ENCODE peak calls at places on chromosome 21, in six cellular contexts. M, Y, V, F, H and S are unnamed samples. For H3K27me3, the result is how much of the 10 kb centered on the place peaks cover.

GRCh38 chr21:25809013-25809412 is 74.2 kb downstream of the GABPA start:
- DNase-seq in M (no peak), Y (peak), V (no peak), F (no peak), H (no peak), S (peak)

GRCh38 chr21:35113064-35113463 is 64.0 kb upstream of the RUNX1 start:
- DNase-seq in M (no peak), Y (peak), V (peak), F (no peak), H (no peak), S (peak)

GRCh38 chr21:35044128-35044527 is 5.0 kb downstream of the RUNX1 start:
- DNase-seq in M (no peak), Y (no peak), V (no peak), F (no peak), H (no peak), S (no peak)

GRCh38 chr21:16422702-16423101 is 692.9 kb downstream of the USP25 start:
- DNase-seq in M (no peak), Y (no peak), V (no peak), F (peak), H (no peak), S (peak)

GRCh38 chr21:30206551-30207251 is 9.2 kb downstream of the CLDN8 start:
- DNase-seq in M (no peak), Y (peak), V (peak), F (peak), H (no peak), S (peak)

GRCh38 chr21:31397939-31398338 is 53.9 kb upstream of the TIAM1 start:
- DNase-seq in M (no peak), Y (no peak), V (no peak), F (no peak), H (peak), S (peak)

GRCh38 chr21:36113647-36114428 is 21.0 kb upstream of the CBR3 start:
- DNase-seq in M (no peak), Y (no peak), V (no peak), F (no peak), H (peak), S (no peak)

GRCh38 chr21:34520769-34521508 is 8.9 kb upstream of the KCNE1 start:
- DNase-seq in M (no peak), Y (no peak), V (no peak), F (no peak), H (no peak), S (no peak)

GRCh38 chr21:17451364-17451869 is 61.4 kb upstream of the CXADR start:
- DNase-seq in M (no peak), Y (peak), V (peak), F (peak), H (no peak), S (peak)

GRCh38 chr21:18986197-18986596 is 582.6 kb upstream of the TMPRSS15 start:
- DNase-seq in M (no peak), Y (no peak), V (no peak), F (no peak), H (no peak), S (no peak)

GRCh38 chr21:18801468-18801867 is 397.9 kb upstream of the TMPRSS15 start:
- DNase-seq in M (no peak), Y (no peak), V (peak), F (peak), H (no peak), S (no peak)

GRCh38 chr21:35963920-35964451 is 96.3 kb downstream of the SETD4 start:
- DNase-seq in M (no peak), Y (no peak), V (no peak), F (peak), H (no peak), S (no peak)

GRCh38 chr21:42040411-42041180 is 30.4 kb upstream of the ZBTB21 start:
- DNase-seq in M (peak), Y (peak), V (peak), F (peak), H (no peak), S (peak)

GRCh38 chr21:15775981-15776380 is 46.2 kb downstream of the USP25 start:
- DNase-seq in M (no peak), Y (peak), V (peak), F (peak), H (no peak), S (peak)

GRCh38 chr21:46052703-46053651 is 44.9 kb upstream of the COL6A2 start:
- DNase-seq in M (no peak), Y (peak), V (peak), F (peak), H (no peak), S (peak)

GRCh38 chr21:24225432-24225831 is 1381.8 kb downstream of the MRPL39 start:
- DNase-seq in M (no peak), Y (no peak), V (no peak), F (no peak), H (no peak), S (peak)

GRCh38 chr21:15744926-15745325 is 15.1 kb downstream of the USP25 start:
- DNase-seq in M (no peak), Y (no peak), V (no peak), F (no peak), H (no peak), S (no peak)

GRCh38 chr21:36310016-36310415 is 10.0 kb upstream of the MORC3 start:
- DNase-seq in M (no peak), Y (no peak), V (no peak), F (no peak), H (no peak), S (no peak)

GRCh38 chr21:46096997-46097825 is 701 bp upstream of the COL6A2 start:
- DNase-seq in M (peak), Y (no peak), V (no peak), F (no peak), H (no peak), S (no peak)

GRCh38 chr21:36125513-36126121 is 9.3 kb upstream of the CBR3 start:
- DNase-seq in M (peak), Y (peak), V (peak), F (peak), H (peak), S (no peak)

GRCh38 chr21:26112979-26113378 is 57.6 kb downstream of the APP start:
- DNase-seq in M (no peak), Y (no peak), V (no peak), F (no peak), H (no peak), S (no peak)

GRCh38 chr21:46662367-46662654 is 26.8 kb downstream of the PRMT2 start:
- DNase-seq in M (no peak), Y (no peak), V (no peak), F (no peak), H (no peak), S (no peak)

GRCh38 chr21:20013851-20014250 is 984.4 kb upstream of the NCAM2 start:
- DNase-seq in M (no peak), Y (no peak), V (no peak), F (no peak), H (no peak), S (no peak)

GRCh38 chr21:27569091-27569490 is 602.2 kb upstream of the ADAMTS5 start:
- DNase-seq in M (no peak), Y (no peak), V (no peak), F (no peak), H (no peak), S (peak)

GRCh38 chr21:34960672-34961071 is 88.4 kb downstream of the RUNX1 start:
- DNase-seq in M (no peak), Y (no peak), V (no peak), F (no peak), H (no peak), S (no peak)

GRCh38 chr21:35048706-35049617 is at the start of gene RUNX1:
- DNase-seq in M (peak), Y (peak), V (peak), F (peak), H (peak), S (no peak)

GRCh38 chr21:26409735-26410134 is 163.4 kb downstream of the CYYR1 start:
- DNase-seq in M (no peak), Y (no peak), V (no peak), F (no peak), H (no peak), S (no peak)

GRCh38 chr21:16535100-16535418 is 805.3 kb downstream of the USP25 start:
- DNase-seq in M (peak), Y (peak), V (no peak), F (peak), H (no peak), S (peak)

GRCh38 chr21:16438761-16439160 is 709.0 kb downstream of the USP25 start:
- DNase-seq in M (no peak), Y (no peak), V (no peak), F (no peak), H (no peak), S (no peak)

GRCh38 chr21:23111070-23111605 is 2112.9 kb downstream of the NCAM2 start:
- DNase-seq in M (no peak), Y (no peak), V (no peak), F (no peak), H (no peak), S (no peak)

GRCh38 chr21:46180778-46181391 is 3.4 kb downstream of the SPATC1L start:
- DNase-seq in M (no peak), Y (no peak), V (no peak), F (no peak), H (no peak), S (no peak)

GRCh38 chr21:45858180-45858579 is 123.4 kb upstream of the COL6A1 start:
- DNase-seq in M (no peak), Y (no peak), V (no peak), F (no peak), H (no peak), S (no peak)

GRCh38 chr21:44263221-44263671 is 1.5 kb upstream of the DNMT3L start:
- DNase-seq in M (no peak), Y (no peak), V (no peak), F (no peak), H (no peak), S (no peak)

GRCh38 chr21:44263768-44264167 is 2.1 kb upstream of the DNMT3L start:
- DNase-seq in M (no peak), Y (no peak), V (no peak), F (no peak), H (no peak), S (no peak)

GRCh38 chr21:44271558-44271957 is 9.9 kb upstream of the DNMT3L start:
- DNase-seq in M (no peak), Y (no peak), V (no peak), F (no peak), H (no peak), S (no peak)

GRCh38 chr21:44265734-44266270 is 4.1 kb upstream of the DNMT3L start:
- DNase-seq in M (no peak), Y (no peak), V (no peak), F (no peak), H (no peak), S (no peak)

GRCh38 chr21:44267655-44268142 is 6.0 kb upstream of the DNMT3L start:
- DNase-seq in M (no peak), Y (no peak), V (no peak), F (no peak), H (no peak), S (no peak)
- TF ChIP-seq CTCF in M (peak), Y (no peak), V (no peak), F (no peak), H (peak), S (peak)

GRCh38 chr21:38524168-38525153 is 26.2 kb upstream of the ERG start:
- DNase-seq in M (no peak), Y (no peak), V (no peak), F (no peak), H (no peak), S (no peak)
- H3K27ac ChIP-seq in M (no peak), Y (no peak), V (no peak), F (no peak), H (no peak), S (no peak)

DNA sequence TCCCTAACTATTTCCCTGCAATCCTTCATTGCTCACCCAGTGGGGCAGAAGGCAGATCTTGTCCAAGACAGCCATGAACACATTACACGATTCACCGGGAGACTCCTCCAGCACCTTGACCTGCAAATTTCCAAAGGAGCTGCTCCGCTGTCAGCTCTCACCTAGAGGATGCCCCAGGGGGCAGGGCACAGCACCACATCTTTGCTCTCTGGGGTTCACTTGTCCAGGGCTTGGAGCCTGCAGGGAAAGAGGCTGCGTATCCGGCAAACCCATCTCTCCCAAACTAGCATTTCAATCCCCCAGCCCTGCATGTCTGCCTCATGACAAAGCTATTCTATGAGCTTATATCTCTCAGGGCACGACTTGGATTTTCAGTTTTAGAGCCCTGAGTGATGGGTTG is 35.1 kb upstream of the OLIG2 start:
- DNase-seq in M (no peak), Y (no peak), V (no peak), F (no peak), H (no peak), S (no peak)
- H3K27me3 ChIP-seq in M (under half), Y (under half), V (under half), F (under half), H (under half), S (under half)

DNA sequence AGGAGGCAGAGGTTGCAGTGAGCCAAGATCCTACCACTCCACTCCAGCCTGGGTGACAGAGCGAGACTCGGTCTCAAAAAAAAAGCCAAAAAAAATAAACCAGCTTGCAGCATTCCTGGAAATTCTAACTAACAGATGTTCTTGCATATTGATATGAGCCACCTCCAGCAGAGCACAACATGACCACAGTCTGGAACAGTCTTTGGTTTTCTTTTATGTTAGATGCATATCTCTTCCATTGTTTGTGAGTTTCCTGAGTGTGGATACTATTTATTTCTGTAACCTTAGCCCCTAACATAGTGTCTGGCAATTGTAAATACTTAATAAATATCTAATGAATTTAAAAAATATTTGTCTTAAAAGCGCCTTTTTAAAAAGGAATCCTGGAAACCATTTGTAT is 24.0 kb downstream of the IFNAR1 start:
- DNase-seq in M (no peak), Y (no peak), V (no peak), F (peak), H (no peak), S (no peak)
- TF ChIP-seq CTCF in M (no peak), Y (no peak), V (no peak), F (no peak), H (no peak), S (no peak)

DNA sequence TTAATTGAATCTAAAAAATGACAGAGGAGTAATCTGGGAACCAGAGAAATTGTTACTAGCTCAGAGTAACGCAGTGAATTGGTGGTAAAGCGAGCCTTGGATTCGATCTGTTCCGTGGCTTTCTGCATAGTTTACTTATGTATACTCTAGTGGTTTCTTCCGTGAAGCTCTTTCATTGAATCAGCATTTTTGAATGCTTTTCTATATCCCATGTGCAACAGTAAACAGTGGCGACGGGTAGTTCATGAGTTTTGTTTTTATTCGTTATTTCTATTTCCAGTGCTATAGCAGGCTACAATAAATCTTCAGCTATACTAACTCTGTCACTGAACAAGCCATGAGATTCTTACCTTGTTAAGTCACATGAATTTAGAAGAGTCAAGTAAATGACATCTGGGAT is 14.5 kb upstream of the MAP3K7CL start:
- DNase-seq in M (no peak), Y (no peak), V (no peak), F (no peak), H (no peak), S (no peak)
- H3K27ac ChIP-seq in M (no peak), Y (no peak), V (no peak), F (no peak), H (no peak), S (no peak)

GRCh38 chr21:33024278-33025103 is 1.2 kb upstream of the OLIG2 start:
- DNase-seq in M (no peak), Y (no peak), V (no peak), F (no peak), H (no peak), S (no peak)

GRCh38 chr21:33022489-33022827 is 3.3 kb upstream of the OLIG2 start:
- DNase-seq in M (no peak), Y (no peak), V (no peak), F (no peak), H (no peak), S (no peak)

GRCh38 chr21:33025106-33025470 is 647 bp upstream of the OLIG2 start:
- DNase-seq in M (no peak), Y (no peak), V (no peak), F (no peak), H (no peak), S (no peak)

GRCh38 chr21:33022828-33023573 is 2.7 kb upstream of the OLIG2 start:
- DNase-seq in M (no peak), Y (no peak), V (no peak), F (no peak), H (no peak), S (no peak)

DNA sequence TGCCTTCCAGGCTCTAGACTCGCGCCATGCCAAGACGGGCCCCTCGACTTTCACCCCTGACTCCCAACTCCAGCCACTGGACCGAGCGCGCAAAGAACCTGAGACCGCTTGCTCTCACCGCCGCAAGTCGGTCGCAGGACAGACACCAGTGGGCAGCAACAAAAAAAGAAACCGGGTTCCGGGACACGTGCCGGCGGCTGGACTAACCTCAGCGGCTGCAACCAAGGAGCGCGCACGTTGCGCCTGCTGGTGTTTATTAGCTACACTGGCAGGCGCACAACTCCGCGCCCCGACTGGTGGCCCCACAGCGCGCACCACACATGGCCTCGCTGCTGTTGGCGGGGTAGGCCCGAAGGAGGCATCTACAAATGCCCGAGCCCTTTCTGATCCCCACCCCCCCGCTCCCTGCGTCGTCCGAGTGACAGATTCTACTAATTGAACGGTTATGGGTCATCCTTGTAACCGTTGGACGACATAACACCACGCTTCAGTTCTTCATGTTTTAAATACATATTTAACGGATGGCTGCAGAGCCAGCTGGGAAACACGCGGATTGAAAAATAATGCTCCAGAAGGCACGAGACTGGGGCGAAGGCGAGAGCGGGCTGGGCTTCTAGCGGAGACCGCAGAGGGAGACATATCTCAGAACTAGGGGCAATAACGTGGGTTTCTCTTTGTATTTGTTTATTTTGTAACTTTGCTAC is 2.0 kb upstream of the OLIG2 start:
- DNase-seq in M (no peak), Y (no peak), V (no peak), F (no peak), H (no peak), S (no peak)
- H3K27me3 ChIP-seq in M (half or more), Y (half or more), V (half or more), F (half or more), H (half or more), S (half or more)

DNA sequence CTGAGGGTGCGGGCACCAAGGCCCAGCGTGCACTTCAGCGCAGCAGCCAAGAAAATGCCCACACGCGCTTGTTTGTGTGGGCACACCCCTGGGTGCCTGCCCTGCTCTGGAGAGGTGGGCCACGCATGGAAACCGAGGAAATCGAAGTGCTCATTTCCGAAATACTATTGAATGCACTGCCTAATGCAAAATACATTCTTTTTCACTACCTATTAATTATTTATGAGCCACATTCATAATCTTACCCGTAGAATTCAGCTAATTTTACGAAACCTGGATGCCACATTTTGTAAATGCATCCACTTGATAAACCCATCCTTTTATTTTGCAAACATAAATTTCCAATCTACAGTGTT is 4.8 kb downstream of the DSCAM start:
- DNase-seq in M (no peak), Y (no peak), V (no peak), F (no peak), H (no peak), S (no peak)
- TF ChIP-seq CTCF in M (no peak), Y (no peak), V (no peak), F (no peak), H (no peak), S (no peak)

GRCh38 chr21:29117372-29117955 is 13.0 kb upstream of the MAP3K7CL start:
- DNase-seq in M (no peak), Y (no peak), V (no peak), F (no peak), H (no peak), S (no peak)
- H3K27ac ChIP-seq in M (no peak), Y (no peak), V (no peak), F (no peak), H (no peak), S (no peak)

DNA sequence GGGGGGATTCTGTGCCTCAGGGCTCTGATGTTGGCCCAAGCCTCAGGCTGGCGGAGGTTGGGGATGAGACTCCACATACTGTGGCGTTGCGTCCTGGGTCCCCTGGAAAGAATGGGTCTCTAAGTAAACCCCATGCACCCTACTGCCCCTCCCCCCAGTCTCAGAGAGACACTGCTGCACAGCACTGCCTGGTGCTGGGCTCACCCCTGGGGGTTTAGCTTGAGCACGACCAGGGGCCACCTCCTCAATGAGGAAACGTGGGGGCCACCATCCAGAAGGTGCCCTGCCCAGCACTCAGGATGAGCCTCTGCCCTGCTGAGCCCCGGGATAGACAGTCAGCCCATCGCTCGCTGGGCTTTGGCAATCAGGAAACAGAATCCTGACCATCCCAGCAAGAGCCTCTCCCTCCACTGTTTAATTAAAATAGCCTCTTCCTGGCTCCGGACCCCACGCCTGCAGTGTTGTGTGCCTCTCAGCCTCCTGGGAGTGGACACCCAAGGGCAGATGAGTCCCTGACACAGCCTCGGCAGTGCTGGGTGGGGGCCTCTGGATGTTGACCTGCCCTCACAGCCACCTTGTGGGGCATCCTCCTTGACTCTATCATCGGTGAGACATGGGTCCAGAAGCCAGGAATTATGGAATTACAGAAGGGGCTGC is 3.5 kb upstream of the KRTAP10-4 start:
- DNase-seq in M (no peak), Y (no peak), V (no peak), F (no peak), H (no peak), S (no peak)
- H3K27me3 ChIP-seq in M (under half), Y (under half), V (under half), F (under half), H (under half), S (under half)

GRCh38 chr21:37916795-37917142 is 512 bp upstream of the KCNJ6 start:
- DNase-seq in M (no peak), Y (no peak), V (no peak), F (no peak), H (no peak), S (no peak)
- TF ChIP-seq CTCF in M (no peak), Y (no peak), V (peak), F (no peak), H (no peak), S (no peak)